ENCODE peak calls at places on chromosome 1, in four cellular contexts. J is GM12892, Y is lung microvascular endothelial cell, T is HEK293T. Q is an unnamed sample.

GRCh38 chr1:207908112-207908734 is 2.7 kb downstream of the CD34 start:
- DNase-seq in Y (peak), T (no peak), J (no peak), Q (no peak)

GRCh38 chr1:89721351-89721750 is 88.4 kb downstream of the LRRC8C start:
- DNase-seq in Y (peak), J (no peak), T (no peak), Q (no peak)

GRCh38 chr1:83942914-83943313 is 56.0 kb downstream of the TTLL7 start:
- DNase-seq in Y (peak), T (no peak), J (no peak), Q (no peak)

GRCh38 chr1:98143403-98143802 is 222.6 kb upstream of the DPYD start:
- DNase-seq in Y (peak), J (no peak), T (no peak), Q (no peak)

GRCh38 chr1:117643601-117644000 is 37.8 kb downstream of the TENT5C start:
- DNase-seq in J (no peak), Y (no peak), T (no peak), Q (no peak)

GRCh38 chr1:65310078-65310587 is 790 bp downstream of the DNAJC6 start:
- DNase-seq in T (peak), Y (no peak), J (no peak), Q (no peak)

GRCh38 chr1:201714542-201715276 is 114.2 kb upstream of the IPO9 start:
- DNase-seq in T (peak), J (no peak), Y (peak), Q (peak)

GRCh38 chr1:116809181-116809508 is 54.9 kb downstream of the CD2 start:
- DNase-seq in J (no peak), T (no peak), Y (no peak), Q (no peak)

GRCh38 chr1:175410560-175410959 is 218.0 kb upstream of the KIAA0040 start:
- DNase-seq in T (no peak), J (no peak), Y (no peak), Q (no peak)

GRCh38 chr1:21680918-21681317 is 11.8 kb upstream of the RAP1GAP start:
- DNase-seq in Y (no peak), J (no peak), T (no peak), Q (no peak)